ENCODE peak calls at places on chromosomes 3 and 15, in six cellular contexts. Y is activated T-helper 9 cell treated with anti-CD3 and anti-CD28 coated beads, Interleukin-2, amount 50 U/mL, for 16 hours; L is H4; E is fibroblast of mammary gland; G is ovary; O is activated naive CD8-positive, alpha-beta T cell treated with anti-CD3 and anti-CD28 coated beads, Interleukin-2, amount 50 U/mL, for 16 hours. N is an unnamed sample.

GRCh38 chr3:152298393-152299242 is 29.9 kb downstream of the MBNL1 start:
- DNase-seq in E (peak), L (peak), O (peak), Y (no peak), G (peak), N (no peak)

GRCh38 chr15:56765252-56765651 is 31.9 kb upstream of the ZNF280D start:
- DNase-seq in Y (no peak), L (peak), O (no peak), G (no peak), E (peak), N (no peak)

GRCh38 chr3:54527953-54528352 is 399.9 kb downstream of the LRTM1 start:
- DNase-seq in G (no peak), E (peak), Y (no peak), L (peak), O (no peak), N (no peak)

GRCh38 chr15:83538682-83539081 is 91.5 kb downstream of the SH3GL3 start:
- DNase-seq in G (no peak), L (no peak), Y (no peak), O (no peak), E (no peak), N (no peak)

GRCh38 chr3:38119248-38119544 is 17.7 kb downstream of the ACAA1 start:
- DNase-seq in G (no peak), O (no peak), L (no peak), E (no peak), Y (no peak), N (no peak)

GRCh38 chr3:47283596-47284364 is 1.0 kb downstream of the KLHL18 start:
- DNase-seq in G (no peak), E (peak), L (no peak), Y (no peak), O (no peak), N (no peak)

GRCh38 chr15:68644088-68644904 is 65.5 kb downstream of the CORO2B start:
- DNase-seq in G (no peak), Y (no peak), O (no peak), E (peak), L (peak), N (no peak)

GRCh38 chr3:55166577-55167555 is 239.0 kb upstream of the LRTM1 start:
- DNase-seq in G (no peak), L (peak), O (no peak), Y (no peak), E (peak), N (no peak)

GRCh38 chr3:127448161-127448561 is 142.4 kb downstream of the TPRA1 start:
- DNase-seq in E (no peak), L (peak), G (no peak), O (no peak), Y (no peak), N (no peak)

GRCh38 chr3:45137656-45138181 is 8.5 kb downstream of the CDCP1 start:
- DNase-seq in O (no peak), E (peak), Y (no peak), L (no peak), G (no peak), N (no peak)

GRCh38 chr3:15368561-15369135 is 36.3 kb upstream of the SH3BP5 start:
- DNase-seq in O (no peak), L (peak), E (no peak), Y (no peak), G (no peak), N (no peak)

GRCh38 chr3:3109407-3110298 is 521 bp downstream of the IL5RA start:
- DNase-seq in O (no peak), E (no peak), L (no peak), G (no peak), Y (no peak), N (no peak)

GRCh38 chr3:80750637-80751036 is 982.8 kb upstream of the ROBO1 start:
- DNase-seq in E (no peak), Y (no peak), G (no peak), O (no peak), L (no peak), N (no peak)

GRCh38 chr3:162390891-162391290 is 894.3 kb downstream of the OTOL1 start:
- DNase-seq in Y (no peak), O (no peak), L (peak), G (no peak), E (peak), N (no peak)

GRCh38 chr15:65368300-65368617 is 9.5 kb downstream of the IGDCC3 start:
- DNase-seq in E (no peak), Y (no peak), G (no peak), L (no peak), O (no peak), N (no peak)

GRCh38 chr15:77650285-77650684 is 17.6 kb upstream of the LINGO1 start:
- DNase-seq in E (peak), L (peak), O (no peak), G (no peak), Y (no peak), N (no peak)

GRCh38 chr3:21390856-21391255 is 360.2 kb downstream of the ZNF385D start:
- DNase-seq in O (no peak), Y (no peak), L (no peak), E (no peak), G (no peak), N (no peak)

GRCh38 chr15:100002091-100002620 is 268.9 kb upstream of the LYSMD4 start:
- DNase-seq in L (no peak), G (no peak), O (no peak), Y (no peak), E (no peak), N (no peak)

GRCh38 chr15:58467121-58467721 is 35.4 kb downstream of the LIPC start:
- DNase-seq in L (no peak), G (peak), Y (no peak), O (no peak), E (no peak), N (no peak)

GRCh38 chr3:57164606-57165573 is at the start of gene IL17RD:
- DNase-seq in G (peak), E (peak), O (peak), Y (peak), L (peak), N (peak)

GRCh38 chr3:184565421-184566211 is 4.0 kb downstream of the EPHB3 start:
- DNase-seq in Y (no peak), L (peak), G (peak), E (peak), O (no peak), N (no peak)

GRCh38 chr3:50459792-50460191 is 43.6 kb downstream of the CACNA2D2 start:
- DNase-seq in O (no peak), Y (no peak), G (no peak), E (no peak), L (no peak), N (no peak)

GRCh38 chr3:152048826-152049225 is 175.4 kb downstream of the SUCNR1 start:
- DNase-seq in L (no peak), Y (no peak), O (no peak), E (no peak), G (no peak), N (no peak)

GRCh38 chr3:127275287-127275781 is 12.5 kb downstream of the PRR20G start:
- DNase-seq in L (peak), O (no peak), G (no peak), Y (no peak), E (peak), N (no peak)

GRCh38 chr15:25863067-25863967 is at the start of gene ATP10A:
- DNase-seq in E (peak), Y (no peak), O (no peak), L (no peak), G (no peak), N (no peak)

GRCh38 chr15:74208901-74209559 is 6.4 kb upstream of the STRA6 start:
- DNase-seq in O (no peak), G (no peak), E (no peak), L (peak), Y (no peak), N (no peak)

GRCh38 chr3:178095522-178095921 is 440.7 kb upstream of the KCNMB2 start:
- DNase-seq in L (no peak), E (no peak), O (no peak), Y (no peak), G (no peak), N (no peak)

GRCh38 chr3:71629289-71630252 is 46.0 kb upstream of the FOXP1 start:
- DNase-seq in O (no peak), L (no peak), Y (no peak), E (peak), G (peak), N (no peak)

GRCh38 chr15:70347766-70348558 is 250.2 kb upstream of the TLE3 start:
- DNase-seq in G (no peak), O (no peak), E (no peak), Y (no peak), L (no peak), N (no peak)

GRCh38 chr15:56969265-56969895 is 50.9 kb downstream of the TCF12 start:
- DNase-seq in E (no peak), G (no peak), O (no peak), Y (no peak), L (no peak), N (no peak)

GRCh38 chr3:194606163-194606562 is 27.1 kb downstream of the TMEM44 start:
- DNase-seq in O (no peak), Y (no peak), G (no peak), E (no peak), L (no peak), N (no peak)

N was measured in GM12891.